ENCODE peak calls at places on chromosomes 6 and 20, in five cellular contexts. T, B, E, W and J are unnamed samples.

GRCh38 chr6:6711832-6712231 is 123.3 kb downstream of the LY86 start:
- DNase-seq in W (peak; percentile 64), T (no peak), B (peak; percentile 30), E (no peak), J (peak; percentile 29)

GRCh38 chr6:104929348-104929747 is 27.6 kb upstream of the LIN28B start:
- DNase-seq in E (no peak), B (no peak), W (no peak), T (no peak), J (no peak)

GRCh38 chr6:155154158-155154830 is 109.5 kb upstream of the CLDN20 start:
- DNase-seq in B (no peak), T (no peak), W (no peak), E (no peak), J (no peak)

GRCh38 chr6:51139841-51140462 is 321.3 kb downstream of the TFAP2B start:
- DNase-seq in T (no peak), E (no peak), B (no peak), W (no peak), J (no peak)

GRCh38 chr6:169132361-169132895 is 121.2 kb downstream of the THBS2 start:
- DNase-seq in B (no peak), W (no peak), E (no peak), T (no peak), J (no peak)

GRCh38 chr6:80165143-80165542 is 58.7 kb downstream of the BCKDHB start:
- DNase-seq in B (no peak), T (no peak), E (no peak), W (no peak), J (no peak)

GRCh38 chr6:85460951-85461805 is 11.3 kb downstream of the NT5E start:
- DNase-seq in B (no peak), W (peak; percentile 63), E (no peak), T (no peak), J (peak; percentile 68)

GRCh38 chr20:64048402-64049044 is 916 bp downstream of the SOX18 start:
- DNase-seq in E (peak; percentile 78), B (no peak), T (no peak), W (no peak), J (no peak)

GRCh38 chr6:35757461-35758123 is 18.8 kb upstream of the CLPSL2 start:
- DNase-seq in T (no peak), E (peak; percentile 86), W (no peak), B (no peak), J (no peak)

GRCh38 chr6:33934726-33935270 is 131.0 kb upstream of the MLN start:
- DNase-seq in E (no peak), T (no peak), W (no peak), B (no peak), J (no peak)

GRCh38 chr6:165092881-165093595 is 216.4 kb downstream of the C6orf118 start:
- DNase-seq in B (no peak), W (no peak), T (no peak), E (no peak), J (no peak)

GRCh38 chr6:49606696-49607390 is 29.8 kb downstream of the RHAG start:
- DNase-seq in E (peak; percentile 70), B (peak; percentile 48), W (peak; percentile 54), T (no peak), J (no peak)

GRCh38 chr6:130708338-130708737 is 118.9 kb upstream of the SMLR1 start:
- DNase-seq in B (no peak), E (no peak), W (no peak), T (no peak), J (no peak)

GRCh38 chr20:43721429-43722152 is 5.2 kb downstream of the GTSF1L start:
- DNase-seq in E (peak; percentile 61), T (no peak), B (no peak), W (no peak), J (no peak)

GRCh38 chr6:170006524-170007467 is 255.4 kb downstream of the ERMARD start:
- DNase-seq in B (no peak), E (peak; percentile 96), T (no peak), W (peak; percentile 25), J (no peak)

GRCh38 chr6:37699138-37699766 is 1.6 kb upstream of the MDGA1 start:
- DNase-seq in T (no peak), B (no peak), W (no peak), E (no peak), J (no peak)

GRCh38 chr6:31945507-31946369 is at the start of gene CFB:
- DNase-seq in B (peak; percentile 95), T (peak; percentile 63), W (peak; percentile 90), E (peak; percentile 63), J (no peak)

GRCh38 chr6:2448826-2449571 is 203.6 kb upstream of the GMDS start:
- DNase-seq in B (peak; percentile 32), E (peak; percentile 72), W (peak; percentile 63), T (no peak), J (no peak)
- H3K4me3 ChIP-seq in B (no peak overlapping the region), E (peak overlapping the region; percentile 73), W (no peak overlapping the region), T (no peak overlapping the region), J (no peak overlapping the region)

DNA sequence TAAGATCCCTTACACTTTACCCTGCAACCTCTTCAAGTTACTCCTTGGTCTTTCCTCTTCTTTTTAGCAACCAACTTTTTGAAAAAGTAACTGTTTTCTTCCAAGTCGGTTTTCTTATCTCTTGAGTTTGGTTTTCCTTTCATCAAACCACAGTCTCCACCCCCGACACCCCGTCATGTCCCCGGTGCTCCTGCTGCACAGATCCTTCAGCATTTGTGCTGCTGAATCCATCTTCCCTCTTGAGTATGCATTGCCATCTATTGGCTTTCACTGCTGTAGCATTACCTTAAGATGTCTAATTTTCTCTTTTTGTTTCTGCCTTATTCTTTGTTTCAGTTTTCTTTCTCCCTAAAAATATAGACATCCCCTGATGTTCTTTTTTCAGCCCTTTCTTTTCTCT is 11.9 kb upstream of the TNFRSF21 start:
- DNase-seq in T (no peak), W (no peak), E (no peak), B (no peak), J (no peak)
- TF ChIP-seq CTCF in T (no peak), W (no peak), E (no peak), B (no peak), J (no peak)

DNA sequence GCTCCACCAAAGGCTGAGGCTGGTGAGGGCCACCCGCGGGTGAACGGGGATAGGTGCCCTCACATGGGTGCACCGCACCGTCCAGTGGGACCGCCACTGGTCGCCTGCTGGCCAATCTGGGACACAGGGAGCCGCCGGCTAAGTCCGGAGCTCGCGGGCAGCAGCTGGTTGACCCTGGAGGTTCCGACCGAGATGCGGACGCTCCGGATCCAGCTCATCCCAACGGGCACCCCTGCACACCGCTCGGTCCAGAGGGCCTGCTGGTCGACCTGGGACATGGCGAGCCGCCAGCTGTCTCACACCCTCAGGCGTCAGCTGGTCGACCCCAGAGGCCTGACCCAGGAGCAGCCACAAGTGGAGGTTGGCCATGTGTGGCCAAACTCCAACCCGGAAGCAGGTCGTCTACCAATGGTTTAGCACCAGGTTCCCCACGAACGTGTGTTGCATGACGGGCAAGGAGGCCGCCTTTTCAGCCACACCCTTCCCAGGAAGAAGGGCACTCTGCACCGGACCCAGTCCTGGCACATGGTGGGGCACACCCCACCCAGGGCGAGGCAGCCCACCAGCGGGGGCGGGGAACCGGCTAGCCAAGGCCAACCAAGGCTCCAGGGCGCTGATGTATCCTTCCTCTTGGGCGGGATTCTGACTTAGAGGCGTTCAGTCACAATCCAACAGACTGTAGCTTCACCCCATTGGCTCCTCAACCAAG is 746.0 kb upstream of the DEFB115 start:
- DNase-seq in B (no peak), W (no peak), T (no peak), E (no peak), J (no peak)
- H3K9me3 ChIP-seq in B (no peaks in the 10 kb centered on the region), W (peaks cover 5% of the 10 kb centered on the region), T (peaks cover 8% of the 10 kb centered on the region), E (no peaks in the 10 kb centered on the region), J (no peaks in the 10 kb centered on the region)

GRCh38 chr6:156957931-156958547 is 180.9 kb downstream of the ARID1B start:
- DNase-seq in B (no peak), W (no peak), E (no peak), T (no peak), J (no peak)
- H3K4me3 ChIP-seq in B (no peak overlapping the region), W (no peak overlapping the region), E (no peak overlapping the region), T (no peak overlapping the region), J (no peak overlapping the region)

GRCh38 chr6:107418118-107418517 is 41.2 kb downstream of the PDSS2 start:
- DNase-seq in E (peak; percentile 63), W (no peak), T (no peak), B (no peak), J (no peak)
- TF ChIP-seq CTCF in E (peak; percentile 82), W (peak; percentile 50), T (no peak), B (no peak), J (no peak)

GRCh38 chr6:303263-303662 is 11.0 kb downstream of the DUSP22 start:
- DNase-seq in W (peak; percentile 43), B (no peak), E (no peak), T (no peak), J (no peak)

GRCh38 chr6:302760-303159 is 10.5 kb downstream of the DUSP22 start:
- DNase-seq in B (no peak), T (no peak), W (no peak), E (no peak), J (no peak)

GRCh38 chr6:305371-306206 is 13.3 kb downstream of the DUSP22 start:
- DNase-seq in W (no peak), E (no peak), B (no peak), T (no peak), J (no peak)

GRCh38 chr6:304833-305370 is 12.6 kb downstream of the DUSP22 start:
- DNase-seq in B (no peak), W (no peak), E (no peak), T (no peak), J (no peak)

DNA sequence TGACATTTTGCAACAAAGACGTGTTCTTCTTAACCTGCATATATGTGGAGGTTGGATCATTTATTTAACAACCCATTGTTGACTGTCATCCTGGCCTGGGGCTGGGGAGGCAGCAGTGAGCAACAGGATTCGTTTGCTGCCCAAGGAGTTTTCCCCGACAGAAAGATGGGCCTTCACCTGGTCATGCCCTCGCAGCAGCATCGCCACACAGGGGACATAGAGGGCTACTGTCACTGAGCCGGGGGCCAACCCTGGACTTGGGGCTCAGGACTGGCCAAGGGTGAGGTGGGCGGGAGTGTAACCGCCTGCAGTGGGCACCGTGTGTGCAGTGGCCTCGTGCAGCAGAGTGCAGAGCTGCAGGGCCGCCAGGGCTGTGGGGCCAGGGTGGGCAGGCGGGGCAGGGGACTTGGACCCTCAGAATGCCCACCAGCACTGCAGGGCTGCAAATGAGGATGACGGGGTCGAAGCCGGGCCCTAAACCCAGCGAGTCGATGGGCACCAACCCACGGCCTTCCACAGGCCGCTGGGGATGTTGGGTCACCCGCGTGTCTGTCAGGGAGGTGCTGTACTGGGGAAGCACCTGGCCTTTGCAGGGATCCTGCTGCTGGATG is 11.8 kb downstream of the DUSP22 start:
- DNase-seq in E (peak; percentile 81), B (no peak), W (peak; percentile 48), T (no peak), J (no peak)
- H3K9me3 ChIP-seq in E (peaks cover 5% of the 10 kb centered on the region), B (no peaks in the 10 kb centered on the region), W (no peaks in the 10 kb centered on the region), T (no peaks in the 10 kb centered on the region), J (no peaks in the 10 kb centered on the region)